ENCODE peak calls at places on chromosomes 4 and X, in four cellular contexts. O, W, X and R are unnamed samples.

GRCh38 chr4:70877539-70877938 is 24.6 kb upstream of the MOB1B start:
- DNase-seq in W (no peak), O (no peak), X (no peak), R (no peak)

GRCh38 chr4:100582146-100582545 is 64.3 kb upstream of the EMCN start:
- DNase-seq in X (no peak), O (no peak), W (no peak), R (no peak)

GRCh38 chr4:27811928-27812327 is 951.3 kb downstream of the STIM2 start:
- DNase-seq in W (no peak), O (no peak), X (no peak), R (no peak)

GRCh38 chr4:151256134-151256533 is 20.8 kb upstream of the PRSS48 start:
- DNase-seq in X (no peak), O (no peak), W (no peak), R (no peak)

GRCh38 chrX:45758319-45758718 is 557.6 kb upstream of the DIPK2B start:
- DNase-seq in W (no peak), X (no peak), O (peak), R (no peak)

GRCh38 chr4:124337874-124338273 is 374.7 kb downstream of the ANKRD50 start:
- DNase-seq in W (no peak), X (no peak), O (peak), R (no peak)

GRCh38 chr4:169341490-169341889 is 70.7 kb upstream of the SH3RF1 start:
- DNase-seq in X (no peak), O (peak), W (no peak), R (no peak)

GRCh38 chr4:26746742-26747351 is 113.8 kb upstream of the STIM2 start:
- DNase-seq in X (no peak), W (no peak), O (no peak), R (no peak)

GRCh38 chrX:70664726-70665125 is 220.1 kb downstream of the DLG3 start:
- DNase-seq in X (no peak), O (peak), W (peak), R (peak)

GRCh38 chrX:23540532-23540931 is 126.8 kb upstream of the PRDX4 start:
- DNase-seq in O (no peak), W (no peak), X (no peak), R (no peak)

GRCh38 chr4:102535398-102536082 is 34.4 kb downstream of the NFKB1 start:
- DNase-seq in X (no peak), O (peak), W (no peak), R (no peak)

GRCh38 chr4:57114973-57115372 is 4.8 kb upstream of the IGFBP7 start:
- DNase-seq in W (no peak), X (no peak), O (peak), R (no peak)

GRCh38 chr4:150828159-150828558 is 186.9 kb downstream of the LRBA start:
- DNase-seq in X (peak), W (no peak), O (no peak), R (no peak)

GRCh38 chr4:38529189-38530115 is 134.5 kb upstream of the KLF3 start:
- DNase-seq in W (no peak), O (no peak), X (peak), R (peak)

GRCh38 chr4:173037242-173037641 is 131.4 kb upstream of the GALNT7 start:
- DNase-seq in O (no peak), W (no peak), X (no peak), R (no peak)

GRCh38 chrX:26651755-26652154 is 435.8 kb downstream of the MAGEB5 start:
- DNase-seq in O (peak), X (no peak), W (no peak), R (no peak)

GRCh38 chrX:133602881-133603280 is 187.6 kb upstream of the GPC4 start:
- DNase-seq in W (no peak), X (no peak), O (no peak), R (no peak)

GRCh38 chrX:24479924-24480722 is 15.0 kb downstream of the PDK3 start:
- DNase-seq in X (peak), O (no peak), W (no peak), R (no peak)

GRCh38 chr4:153151535-153152452 is 52.4 kb upstream of the TRIM2 start:
- DNase-seq in X (peak), O (peak), W (no peak), R (no peak)